ENCODE peak calls at places on chromosomes 4 and X, in six cellular contexts. D is GM12891, V is breast epithelium, H is tibial nerve, J is right lobe of liver, M is A549. R is an unnamed sample.

GRCh38 chrX:10158279-10158939 is 1.6 kb downstream of the CLCN4 start:
- DNase-seq in D (no peak), V (no peak), H (no peak), J (peak), M (no peak), R (no peak)

GRCh38 chr4:17535906-17536305 is 20.9 kb downstream of the CLRN2 start:
- DNase-seq in D (no peak), V (no peak), H (no peak), J (no peak), M (peak), R (no peak)

GRCh38 chr4:56245547-56246229 is 141.6 kb downstream of the AASDH start:
- DNase-seq in D (no peak), V (no peak), H (no peak), J (no peak), M (peak), R (no peak)

GRCh38 chr4:101126044-101126443 is 221.3 kb downstream of the PPP3CA start:
- DNase-seq in D (no peak), V (no peak), H (no peak), J (no peak), M (no peak), R (no peak)

GRCh38 chr4:36794716-36795115 is 449.8 kb upstream of the NWD2 start:
- DNase-seq in D (no peak), V (no peak), H (no peak), J (no peak), M (no peak), R (no peak)

GRCh38 chrX:56726609-56727008 is 2.4 kb upstream of the NBDY start:
- DNase-seq in D (no peak), V (no peak), H (no peak), J (no peak), M (peak), R (no peak)

GRCh38 chr4:53494851-53495250 is 96.4 kb downstream of the LNX1 start:
- DNase-seq in D (no peak), V (no peak), H (no peak), J (no peak), M (no peak), R (no peak)

GRCh38 chrX:102840871-102841705 is 96.0 kb upstream of the RAB40AL start:
- DNase-seq in D (no peak), V (no peak), H (no peak), J (no peak), M (peak), R (no peak)

DNA sequence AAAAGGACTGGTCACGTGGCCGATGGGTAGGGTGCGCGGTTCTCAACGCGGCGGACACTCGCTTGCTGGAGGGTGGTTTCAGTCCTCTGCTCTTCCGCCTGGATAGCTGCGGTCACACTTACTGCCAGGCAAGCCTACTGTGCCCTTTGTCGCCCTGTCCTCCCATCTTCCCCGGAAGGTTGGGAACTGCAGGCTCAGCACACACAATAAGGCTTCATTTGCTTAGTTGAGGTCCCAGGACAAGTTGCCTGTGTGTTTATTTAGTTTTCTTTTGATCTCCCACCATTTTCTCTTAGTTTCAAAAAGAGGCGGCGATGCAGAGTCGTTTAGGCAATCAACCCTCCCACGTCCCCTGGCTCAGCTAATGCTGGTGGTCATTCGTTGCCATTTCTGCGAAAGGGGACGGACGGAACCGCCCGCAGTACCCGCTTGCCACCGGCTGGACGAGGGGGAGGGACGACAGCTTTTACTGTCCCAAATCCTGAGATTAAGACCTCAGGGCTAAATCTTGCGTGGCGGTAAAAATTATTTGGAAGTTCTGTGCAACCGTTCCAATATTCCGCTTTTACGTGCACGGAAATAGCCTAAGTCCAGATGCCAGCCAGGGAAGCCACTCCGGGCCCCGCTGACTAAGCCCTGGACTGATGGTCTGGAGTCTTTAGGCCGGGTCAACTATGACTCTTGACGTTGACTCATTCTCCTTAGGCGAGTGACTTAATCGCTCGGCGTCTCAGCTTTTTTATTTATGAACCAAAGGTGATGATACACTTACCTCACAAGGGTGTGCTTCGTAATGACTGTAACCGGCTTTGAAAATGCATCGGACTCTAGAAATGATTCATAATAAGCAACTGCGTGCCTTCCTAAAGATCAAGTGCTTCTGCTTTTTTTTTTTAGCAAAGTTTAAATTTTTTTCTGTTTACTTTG is 671 bp upstream of the EIF4E start:
- DNase-seq in D (peak), V (peak), H (no peak), J (peak), M (peak), R (peak)
- TF ChIP-seq POLR2A in D (peak), V (no peak), H (no peak), J (peak), M (peak), R (peak)

GRCh38 chr4:76531597-76531996 is 96.6 kb downstream of the SHROOM3 start:
- DNase-seq in D (no peak), V (no peak), H (no peak), J (no peak), M (no peak), R (no peak)

GRCh38 chr4:76523593-76523992 is 88.6 kb downstream of the SHROOM3 start:
- DNase-seq in D (no peak), V (no peak), H (no peak), J (no peak), M (no peak), R (no peak)

GRCh38 chr4:76527666-76528065 is 92.6 kb downstream of the SHROOM3 start:
- DNase-seq in D (no peak), V (peak), H (no peak), J (no peak), M (no peak), R (no peak)

GRCh38 chr4:76525751-76526150 is 90.7 kb downstream of the SHROOM3 start:
- DNase-seq in D (no peak), V (no peak), H (no peak), J (no peak), M (no peak), R (no peak)

DNA sequence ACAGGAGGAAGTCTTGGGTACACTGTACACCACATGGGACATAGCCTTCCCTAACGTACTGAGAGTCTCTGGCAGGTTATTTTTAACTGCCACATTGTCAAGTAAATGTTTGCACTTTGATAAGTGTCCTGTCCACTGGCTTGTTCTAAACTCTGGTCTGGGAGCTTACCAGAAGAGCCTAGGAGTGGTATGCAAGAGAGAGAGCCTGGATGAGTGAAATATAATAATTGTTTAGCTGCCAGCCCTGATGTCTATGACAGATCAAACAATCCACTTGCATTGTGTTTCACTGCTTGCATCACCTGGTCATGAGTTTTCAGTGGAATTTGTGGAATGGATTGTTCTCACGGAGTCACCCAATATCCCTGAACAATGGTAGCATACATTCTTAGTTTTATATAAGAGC is 91.6 kb downstream of the SHROOM3 start:
- DNase-seq in D (no peak), V (peak), H (no peak), J (no peak), M (peak), R (no peak)
- TF ChIP-seq POLR2A in D (no peak), V (no peak), H (no peak), J (peak), M (no peak), R (no peak)

DNA sequence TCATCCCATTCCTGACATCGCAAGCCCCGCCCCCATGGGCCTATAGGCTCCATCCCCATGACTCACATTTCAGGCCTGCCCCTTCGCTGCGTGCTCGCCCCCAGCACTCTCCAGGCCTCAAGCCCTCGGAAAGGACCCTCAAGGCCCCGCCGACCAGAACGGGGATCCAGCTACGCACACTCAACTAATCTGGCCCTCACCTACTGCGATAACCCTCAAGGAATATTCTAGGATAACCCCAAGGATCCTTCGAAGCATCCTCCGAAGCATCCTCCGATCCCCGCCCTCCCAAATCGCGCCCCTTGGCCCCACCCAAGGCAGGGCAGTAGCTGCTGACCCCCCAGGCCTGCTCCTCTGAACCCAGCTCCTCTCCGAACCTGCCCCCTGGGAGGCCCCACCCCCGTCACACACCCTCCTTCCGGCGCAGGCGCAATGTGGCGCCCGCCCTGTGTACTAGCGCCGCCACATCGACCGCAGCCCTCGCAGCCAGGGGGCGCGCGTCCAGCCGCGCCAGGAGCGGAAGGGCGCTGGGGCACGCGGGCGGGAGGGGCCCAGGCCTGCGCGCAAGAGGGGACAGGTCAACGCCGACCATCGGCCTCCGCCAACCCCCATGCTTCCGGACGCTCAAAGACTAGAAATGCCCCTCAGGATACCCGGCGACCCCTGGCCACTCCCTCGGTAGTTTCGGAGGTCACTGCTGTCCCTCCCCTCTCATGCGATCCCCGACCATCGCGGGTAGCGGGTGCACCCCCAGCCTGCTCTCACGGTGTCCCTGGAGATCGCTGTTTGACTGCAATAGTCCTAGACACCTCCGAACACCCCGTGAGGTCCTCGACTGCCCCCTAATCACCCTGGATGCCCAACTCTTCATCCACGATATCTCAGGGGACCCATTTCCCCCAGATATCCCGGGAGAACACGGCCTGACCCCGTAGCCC is 6.4 kb upstream of the MAGIX start:
- DNase-seq in D (peak), V (peak), H (peak), J (peak), M (peak), R (no peak)
- TF ChIP-seq POLR2A in D (no peak), V (no peak), H (no peak), J (peak), M (no peak), R (no peak)

GRCh38 chr4:98467627-98468072 is 190.8 kb downstream of the TSPAN5 start:
- DNase-seq in D (no peak), V (peak), H (peak), J (peak), M (peak), R (no peak)
- TF ChIP-seq POLR2A in D (no peak), V (no peak), H (no peak), J (no peak), M (no peak), R (no peak)

GRCh38 chr4:41327770-41328169 is 71.0 kb downstream of the UCHL1 start:
- DNase-seq in D (no peak), V (no peak), H (no peak), J (no peak), M (no peak), R (no peak)
- TF ChIP-seq POLR2A in D (no peak), V (no peak), H (no peak), J (no peak), M (no peak), R (no peak)

GRCh38 chr4:6926681-6927478 is 17.3 kb downstream of the TBC1D14 start:
- DNase-seq in D (no peak), V (no peak), H (no peak), J (peak), M (no peak), R (no peak)

GRCh38 chr4:6924361-6924779 is 14.7 kb downstream of the TBC1D14 start:
- DNase-seq in D (no peak), V (no peak), H (no peak), J (peak), M (no peak), R (no peak)

GRCh38 chr4:6926081-6926480 is 16.5 kb downstream of the TBC1D14 start:
- DNase-seq in D (no peak), V (no peak), H (no peak), J (no peak), M (no peak), R (no peak)

GRCh38 chr4:6923507-6923906 is 13.9 kb downstream of the TBC1D14 start:
- DNase-seq in D (no peak), V (no peak), H (no peak), J (no peak), M (no peak), R (no peak)

GRCh38 chr4:6925357-6925836 is 15.8 kb downstream of the TBC1D14 start:
- DNase-seq in D (no peak), V (no peak), H (no peak), J (no peak), M (no peak), R (no peak)
- TF ChIP-seq POLR2A in D (no peak), V (no peak), H (no peak), J (no peak), M (no peak), R (no peak)

DNA sequence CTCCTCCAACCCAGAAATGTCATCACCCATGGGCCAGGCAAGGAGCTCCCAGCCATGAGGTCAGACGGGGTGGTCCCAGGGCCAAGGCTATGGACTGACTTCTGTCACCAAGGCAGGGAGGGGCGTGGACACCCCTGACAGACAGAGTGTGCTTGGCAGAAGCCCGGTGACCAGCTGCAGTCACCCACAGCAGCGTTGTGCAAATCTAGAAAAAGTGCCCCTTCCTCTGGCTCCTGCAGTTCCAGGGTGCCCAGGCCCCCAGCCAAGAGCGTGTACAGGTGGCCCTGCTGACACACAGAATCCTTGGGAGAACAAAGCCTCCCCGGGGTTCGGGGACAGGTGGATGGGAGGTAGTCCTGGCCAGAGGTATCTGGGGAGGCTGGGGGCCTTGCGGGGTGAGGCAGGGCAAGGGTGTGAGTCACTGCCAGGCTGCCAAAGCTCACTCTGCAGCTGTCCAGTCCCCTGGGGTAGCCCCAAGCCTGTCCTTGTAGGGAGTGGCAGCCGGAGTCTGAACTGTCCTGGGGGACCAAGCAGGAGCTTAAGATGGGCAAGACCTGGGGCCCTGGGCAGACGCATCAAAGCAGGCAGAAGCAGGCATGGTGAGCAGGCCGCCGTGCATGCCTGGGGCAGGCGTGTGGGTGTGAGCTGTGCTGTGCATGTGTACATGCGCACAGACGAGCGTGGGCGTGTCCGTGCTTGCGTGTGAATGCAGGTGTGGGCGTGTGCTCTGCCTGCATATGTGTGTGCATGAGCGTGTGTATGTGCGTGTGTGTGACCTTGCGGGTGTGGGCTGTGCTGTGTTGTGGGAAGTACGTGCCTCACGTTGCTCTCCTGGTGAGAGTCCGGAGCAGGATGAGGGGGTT is 3.3 kb downstream of the MYL5 start:
- DNase-seq in D (no peak), V (no peak), H (no peak), J (no peak), M (no peak), R (no peak)
- TF ChIP-seq POLR2A in D (no peak), V (no peak), H (no peak), J (no peak), M (peak), R (no peak)

DNA sequence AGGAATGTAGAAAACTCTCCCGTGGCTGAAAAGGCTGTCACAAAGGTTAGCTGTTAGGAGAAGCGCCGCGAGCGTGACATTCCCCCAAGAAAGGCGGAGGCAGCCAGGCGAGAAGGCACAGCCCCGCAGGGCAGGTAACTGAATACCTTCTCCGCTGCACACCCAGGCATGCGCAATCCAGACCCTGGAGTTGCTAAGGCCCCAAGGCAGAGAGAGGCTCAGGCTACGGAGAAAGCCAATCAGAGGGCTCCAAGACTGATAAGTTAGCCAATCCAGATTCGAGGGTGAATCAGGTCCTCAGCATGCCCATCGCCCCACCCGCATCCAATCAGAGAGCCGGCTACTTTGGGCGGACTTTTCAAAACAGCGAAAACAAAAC is 485 bp upstream of the CCNG2 start:
- DNase-seq in D (peak), V (peak), H (peak), J (peak), M (peak), R (peak)
- TF ChIP-seq POLR2A in D (peak), V (peak), H (peak), J (peak), M (peak), R (peak)

GRCh38 chrX:2423293-2423692 is 77.5 kb downstream of the DHRSX start:
- DNase-seq in D (no peak), V (no peak), H (no peak), J (no peak), M (no peak), R (no peak)

GRCh38 chrX:2426289-2426882 is 74.4 kb downstream of the DHRSX start:
- DNase-seq in D (no peak), V (no peak), H (no peak), J (no peak), M (no peak), R (no peak)

GRCh38 chrX:2424317-2424716 is 76.5 kb downstream of the DHRSX start:
- DNase-seq in D (no peak), V (no peak), H (no peak), J (no peak), M (no peak), R (no peak)

GRCh38 chrX:2425281-2426071 is 75.3 kb downstream of the DHRSX start:
- DNase-seq in D (no peak), V (no peak), H (no peak), J (no peak), M (no peak), R (no peak)

GRCh38 chrX:2423899-2424298 is 76.9 kb downstream of the DHRSX start:
- DNase-seq in D (no peak), V (no peak), H (no peak), J (no peak), M (no peak), R (no peak)
- TF ChIP-seq POLR2A in D (no peak), V (no peak), H (no peak), J (no peak), M (no peak), R (no peak)

R was measured in H54.